ENCODE peak calls at places on chromosomes 12 and 14, in five cellular contexts. U, V, X, D and O are unnamed samples.
A peak's percentile ranks its signal among the peaks of the same experiment; 100 is the strongest.

GRCh38 chr14:104879201-104879982 is 14.3 kb downstream of the CEP170B start:
- DNase-seq in U (no peak), V (no peak), X (no peak), D (no peak), O (no peak)

GRCh38 chr14:55706341-55706684 is 126.3 kb downstream of the KTN1 start:
- DNase-seq in U (no peak), V (no peak), X (no peak), D (no peak), O (no peak)

GRCh38 chr12:76927170-76927784 is 48.5 kb upstream of the CSRP2 start:
- DNase-seq in U (peak; percentile 49), V (no peak), X (peak; percentile 56), D (no peak), O (peak; percentile 11)

GRCh38 chr12:56461235-56462159 is 6.9 kb upstream of the SPRYD4 start:
- DNase-seq in U (peak; percentile 57), V (no peak), X (peak; percentile 18), D (no peak), O (no peak)

GRCh38 chr14:79585845-79586244 is 625.5 kb downstream of the DIO2 start:
- DNase-seq in U (no peak), V (no peak), X (peak; percentile 56), D (no peak), O (no peak)

GRCh38 chr14:87076146-87076545 is 916.8 kb downstream of the GALC start:
- DNase-seq in U (no peak), V (no peak), X (no peak), D (no peak), O (no peak)

GRCh38 chr12:62865860-62866407 is 69.0 kb downstream of the PPM1H start:
- DNase-seq in U (no peak), V (no peak), X (peak; percentile 16), D (no peak), O (no peak)

GRCh38 chr14:23518716-23519115 is 32.8 kb downstream of the ZFHX2 start:
- DNase-seq in U (no peak), V (no peak), X (no peak), D (no peak), O (no peak)

GRCh38 chr12:124213606-124214347 is 81.1 kb upstream of the RFLNA start:
- DNase-seq in U (peak; percentile 2), V (no peak), X (no peak), D (no peak), O (no peak)

GRCh38 chr12:115398311-115398781 is 714.4 kb upstream of the TBX3 start:
- DNase-seq in U (no peak), V (no peak), X (no peak), D (no peak), O (no peak)

GRCh38 chr12:64413884-64414283 is 9.7 kb downstream of the XPOT start:
- DNase-seq in U (no peak), V (no peak), X (no peak), D (no peak), O (no peak)

GRCh38 chr14:98698341-98698740 is 573.7 kb downstream of the BCL11B start:
- DNase-seq in U (no peak), V (no peak), X (no peak), D (no peak), O (no peak)

GRCh38 chr14:104732355-104732804 is 8.4 kb downstream of the ADSS1 start:
- DNase-seq in U (no peak), V (no peak), X (no peak), D (no peak), O (no peak)

GRCh38 chr12:98856897-98857540 is 211.9 kb downstream of the APAF1 start:
- DNase-seq in U (no peak), V (no peak), X (no peak), D (no peak), O (no peak)

GRCh38 chr14:65432361-65432948 is 19.9 kb downstream of the FUT8 start:
- DNase-seq in U (no peak), V (no peak), X (no peak), D (no peak), O (no peak)

GRCh38 chr12:48602192-48602989 is 32.5 kb upstream of the LALBA start:
- DNase-seq in U (peak; percentile 41), V (no peak), X (no peak), D (no peak), O (no peak)

GRCh38 chr12:112183141-112183581 is 57.8 kb downstream of the TRAFD1 start:
- DNase-seq in U (peak; percentile 42), V (no peak), X (peak; percentile 76), D (no peak), O (no peak)

GRCh38 chr12:52010152-52010622 is 3.4 kb downstream of the TAMALIN start:
- DNase-seq in U (peak; percentile 72), V (no peak), X (peak; percentile 95), D (no peak), O (no peak)

GRCh38 chr14:24978862-24979724 is 70.9 kb downstream of the STXBP6 start:
- DNase-seq in U (no peak), V (no peak), X (no peak), D (no peak), O (no peak)

GRCh38 chr14:85532981-85533820 is 3.3 kb downstream of the FLRT2 start:
- DNase-seq in U (peak; percentile 91), V (no peak), X (peak; percentile 91), D (peak; percentile 80), O (peak; percentile 25)

GRCh38 chr12:6161124-6161882 is 36.8 kb upstream of the VWF start:
- DNase-seq in U (peak; percentile 83), V (no peak), X (peak; percentile 95), D (no peak), O (no peak)

GRCh38 chr14:70987042-70987441 is 79.8 kb downstream of the PCNX1 start:
- DNase-seq in U (no peak), V (no peak), X (peak; percentile 46), D (no peak), O (no peak)

GRCh38 chr14:61671086-61671485 is 24.2 kb upstream of the HIF1A start:
- DNase-seq in U (no peak), V (peak; percentile 67), X (no peak), D (no peak), O (no peak)

GRCh38 chr12:31749024-31749704 is 20.3 kb upstream of the AMN1 start:
- DNase-seq in U (peak; percentile 98), V (peak; percentile 37), X (peak; percentile 97), D (no peak), O (peak; percentile 94)

GRCh38 chr12:31745242-31745641 is 16.4 kb upstream of the AMN1 start:
- DNase-seq in U (no peak), V (no peak), X (no peak), D (no peak), O (no peak)

GRCh38 chr12:31752450-31752849 is 23.6 kb upstream of the AMN1 start:
- DNase-seq in U (no peak), V (peak; percentile 29), X (no peak), D (no peak), O (no peak)

DNA sequence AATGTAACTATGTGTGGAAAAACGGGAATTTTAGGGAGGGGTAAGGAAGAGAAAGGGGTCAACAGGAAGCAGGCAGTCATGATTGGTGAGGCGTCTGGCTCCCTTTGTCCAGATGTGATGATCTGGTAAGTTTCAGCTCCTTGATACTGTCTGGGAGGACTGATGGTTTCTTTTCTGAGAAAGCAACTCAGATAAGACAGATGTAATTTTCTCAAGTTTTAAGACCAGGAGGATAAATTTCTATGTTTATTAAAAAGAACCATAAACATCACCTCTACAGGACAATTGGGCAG is 21.9 kb upstream of the AMN1 start:
- DNase-seq in U (no peak), V (no peak), X (no peak), D (no peak), O (no peak)
- H3K4me3 ChIP-seq in U (no peak overlapping the region), V (no peak overlapping the region), X (no peak overlapping the region), D (no peak overlapping the region), O (no peak overlapping the region)

GRCh38 chr14:29390046-29390841 is 537.4 kb downstream of the PRKD1 start:
- DNase-seq in U (no peak), V (no peak), X (no peak), D (no peak), O (no peak)
- H3K4me3 ChIP-seq in U (no peak overlapping the region), V (no peak overlapping the region), X (no peak overlapping the region), D (no peak overlapping the region), O (no peak overlapping the region)

GRCh38 chr12:89650239-89650638 is 58.4 kb downstream of the ATP2B1 start:
- DNase-seq in U (peak; percentile 21), V (no peak), X (peak; percentile 23), D (no peak), O (no peak)

GRCh38 chr12:89648211-89648930 is 60.3 kb downstream of the ATP2B1 start:
- DNase-seq in U (peak; percentile 21), V (no peak), X (peak; percentile 44), D (no peak), O (no peak)

GRCh38 chr12:89651192-89651591 is 57.4 kb downstream of the ATP2B1 start:
- DNase-seq in U (no peak), V (no peak), X (no peak), D (no peak), O (no peak)

GRCh38 chr12:89649820-89650219 is 58.8 kb downstream of the ATP2B1 start:
- DNase-seq in U (no peak), V (no peak), X (no peak), D (no peak), O (no peak)

GRCh38 chr12:89649139-89649538 is 59.5 kb downstream of the ATP2B1 start:
- DNase-seq in U (no peak), V (no peak), X (no peak), D (no peak), O (no peak)
- H3K4me3 ChIP-seq in U (no peak overlapping the region), V (no peak overlapping the region), X (no peak overlapping the region), D (no peak overlapping the region), O (no peak overlapping the region)

DNA sequence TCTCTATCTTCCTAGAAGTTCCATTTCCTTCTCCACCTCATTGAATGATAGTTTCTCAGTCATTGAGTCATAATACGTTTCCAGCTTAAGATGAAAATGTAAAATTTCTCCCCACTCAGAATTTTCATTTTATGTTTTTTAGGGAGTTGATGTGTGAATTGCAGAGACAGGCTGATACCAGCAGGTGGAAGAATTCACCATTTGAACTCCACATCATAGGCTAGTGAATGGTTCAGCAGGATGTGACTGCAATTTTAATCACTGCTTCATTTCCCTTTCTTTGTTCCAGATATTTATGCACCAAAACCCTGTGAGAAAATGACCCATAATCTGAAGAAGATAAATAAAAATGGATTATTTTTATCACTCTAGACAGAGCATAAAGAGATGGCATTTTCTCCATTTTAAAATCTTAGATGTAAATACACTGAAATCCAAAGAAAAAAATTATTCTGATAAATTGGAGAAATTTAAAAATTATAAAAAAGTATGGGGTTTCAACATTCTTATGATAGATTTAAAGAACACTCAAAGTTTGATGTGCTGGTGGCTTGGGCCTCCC is 10.6 kb upstream of the PYGL start:
- DNase-seq in U (peak; percentile 81), V (no peak), X (peak; percentile 83), D (no peak), O (no peak)
- H3K4me3 ChIP-seq in U (no peak overlapping the region), V (no peak overlapping the region), X (no peak overlapping the region), D (no peak overlapping the region), O (no peak overlapping the region)

DNA sequence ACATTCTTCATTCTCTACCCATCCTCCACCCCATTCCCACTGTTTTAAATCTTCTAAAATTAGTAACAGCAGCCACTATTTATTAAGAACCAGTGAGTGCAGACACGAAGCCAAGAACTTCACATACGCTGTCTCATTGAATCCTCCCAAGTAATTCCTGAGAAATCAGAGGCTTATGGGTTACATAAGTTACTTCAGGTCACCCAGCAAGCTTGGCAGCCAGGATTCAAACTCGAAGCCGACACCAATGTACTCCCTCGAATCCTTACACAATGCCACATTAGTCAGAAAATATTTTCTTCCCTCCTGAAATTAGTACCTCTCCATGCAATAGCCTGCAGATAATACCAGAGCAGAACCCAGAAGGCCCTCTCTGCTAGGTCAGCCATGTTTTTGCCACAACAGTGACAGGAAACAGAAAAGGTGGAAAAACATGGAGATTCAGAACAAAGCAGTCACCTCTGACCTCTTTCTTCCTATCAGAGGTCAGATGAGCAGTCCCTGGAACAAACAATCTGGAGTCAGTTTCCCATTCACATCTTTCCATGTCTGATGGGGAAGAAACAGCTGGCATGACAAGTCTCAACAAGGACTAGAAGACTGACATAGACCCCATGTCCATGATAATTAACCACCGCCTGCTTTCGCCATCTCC is 16.4 kb downstream of the NID2 start:
- DNase-seq in U (peak; percentile 94), V (no peak), X (peak; percentile 93), D (no peak), O (no peak)
- H3K4me3 ChIP-seq in U (no peak overlapping the region), V (no peak overlapping the region), X (no peak overlapping the region), D (no peak overlapping the region), O (no peak overlapping the region)